ENCODE peak calls at places on chromosomes 12 and 14, in five cellular contexts. R is pancreas; Y is K562; N is CD8-positive, alpha-beta memory T cell; S is spleen. M is an unnamed sample.

GRCh38 chr12:30796891-30797371 is 42.2 kb upstream of the CAPRIN2 start:
- DNase-seq in R (no peak), Y (no peak), N (no peak), S (no peak), M (no peak)

GRCh38 chr12:53219116-53219955 is 12.3 kb upstream of the ITGB7 start:
- DNase-seq in R (no peak), Y (peak; percentile 61), N (peak; percentile 32), S (peak; percentile 86), M (peak; percentile 76)

GRCh38 chr12:44589697-44590096 is 286.4 kb downstream of the NELL2 start:
- DNase-seq in R (no peak), Y (no peak), N (no peak), S (no peak), M (no peak)

GRCh38 chr12:40054554-40055226 is 51.2 kb downstream of the SLC2A13 start:
- DNase-seq in R (no peak), Y (no peak), N (no peak), S (no peak), M (no peak)

GRCh38 chr14:92487513-92488133 is 26.0 kb upstream of the RIN3 start:
- DNase-seq in R (no peak), Y (no peak), N (no peak), S (peak; percentile 54), M (no peak)

GRCh38 chr14:96905065-96905464 is 107.9 kb downstream of the VRK1 start:
- DNase-seq in R (no peak), Y (no peak), N (no peak), S (no peak), M (no peak)

GRCh38 chr14:58844544-58844943 is 206.8 kb downstream of the DACT1 start:
- DNase-seq in R (no peak), Y (no peak), N (no peak), S (no peak), M (no peak)

GRCh38 chr14:89444044-89444443 is 27.0 kb upstream of the FOXN3 start:
- DNase-seq in R (no peak), Y (no peak), N (no peak), S (no peak), M (no peak)

GRCh38 chr12:99154264-99154982 is 493.1 kb upstream of the GARIN6 start:
- DNase-seq in R (no peak), Y (no peak), N (no peak), S (no peak), M (no peak)

DNA sequence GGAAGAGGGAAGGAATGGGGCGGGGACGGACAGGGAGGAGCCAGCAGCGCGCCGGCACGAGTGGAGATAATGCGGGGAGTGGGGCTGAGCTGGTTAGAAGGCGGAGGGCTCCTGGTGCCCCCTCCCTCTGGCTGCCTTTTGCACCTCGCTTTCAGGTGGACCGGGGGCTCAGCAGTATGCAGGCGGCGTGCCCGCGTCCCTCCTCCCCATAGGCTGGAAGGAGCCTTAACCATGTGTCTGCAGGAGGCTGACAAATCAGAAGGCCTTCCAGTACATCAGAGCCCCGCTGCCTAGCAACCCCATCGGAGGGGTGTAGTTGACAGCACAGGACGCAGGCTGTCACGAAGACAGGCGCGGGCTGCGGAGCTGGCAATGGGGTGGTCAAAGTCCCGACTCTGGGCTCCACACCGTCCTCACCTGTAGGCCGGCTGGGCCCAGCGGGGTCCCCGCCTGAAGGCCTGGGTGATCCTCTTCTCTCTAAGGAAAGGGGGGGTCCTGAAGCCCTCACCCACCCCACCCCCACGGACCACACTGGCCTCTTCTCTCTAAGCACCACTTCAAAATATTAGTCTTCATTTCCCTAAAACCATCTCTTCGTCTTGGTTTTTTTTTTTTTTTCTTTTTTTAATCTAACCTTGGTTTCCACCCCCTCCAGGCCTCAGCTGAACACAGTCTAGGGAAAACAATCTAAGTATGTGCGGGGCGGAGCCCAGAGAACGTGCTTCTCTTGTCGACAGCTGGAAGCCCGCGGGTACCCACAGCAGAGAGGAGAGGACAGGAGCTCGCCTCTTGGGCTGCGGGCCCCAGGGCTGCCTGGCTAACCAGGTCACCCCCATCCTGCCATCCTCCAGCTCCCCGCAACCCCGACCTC is 44.5 kb downstream of the KDM2B start:
- DNase-seq in R (peak; percentile 54), Y (peak; percentile 75), N (peak; percentile 40), S (peak; percentile 96), M (peak; percentile 91)
- H3K27ac ChIP-seq in R (peak overlapping the region; percentile 83), Y (peak overlapping the region; percentile 10), N (peak overlapping the region; percentile 62), S (peak overlapping the region; percentile 93), M (peak overlapping the region; percentile 93)

GRCh38 chr12:6530576-6531260 is 3.6 kb upstream of the GAPDH start:
- DNase-seq in R (no peak), Y (no peak), N (no peak), S (no peak), M (no peak)
- H3K27ac ChIP-seq in R (no peak overlapping the region), Y (no peak overlapping the region), N (no peak overlapping the region), S (no peak overlapping the region), M (no peak overlapping the region)

GRCh38 chr12:54259194-54260011 is 20.5 kb downstream of the CBX5 start:
- DNase-seq in R (peak; percentile 84), Y (peak; percentile 93), N (no peak), S (peak; percentile 85), M (peak; percentile 78)

GRCh38 chr12:54262403-54262925 is 17.5 kb downstream of the CBX5 start:
- DNase-seq in R (no peak), Y (peak; percentile 74), N (no peak), S (no peak), M (no peak)

GRCh38 chr12:54261817-54262402 is 18.0 kb downstream of the CBX5 start:
- DNase-seq in R (no peak), Y (no peak), N (no peak), S (no peak), M (no peak)

GRCh38 chr12:54270345-54270744 is 9.6 kb downstream of the CBX5 start:
- DNase-seq in R (no peak), Y (no peak), N (no peak), S (no peak), M (no peak)

DNA sequence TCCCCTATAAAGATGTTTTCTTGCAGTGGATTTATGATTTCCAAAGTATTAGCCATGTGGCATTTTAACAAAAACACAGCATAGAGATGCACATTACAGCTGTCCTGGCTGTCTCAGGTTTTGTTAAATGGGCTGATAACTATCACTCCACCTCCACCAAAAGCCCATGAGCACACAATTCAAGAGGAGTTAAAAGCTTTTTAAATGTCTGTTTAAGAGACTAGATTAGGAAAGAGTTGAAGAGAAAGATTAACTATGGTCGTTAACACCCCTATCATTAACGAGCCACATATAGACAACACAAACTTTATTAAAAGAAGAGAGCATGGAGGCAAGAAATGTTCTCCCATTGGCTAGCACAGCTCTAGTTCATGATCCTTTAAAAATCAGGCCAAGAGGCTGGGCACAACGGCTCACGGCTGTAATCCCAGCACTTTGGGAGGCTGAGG is 14.5 kb downstream of the CBX5 start:
- DNase-seq in R (no peak), Y (no peak), N (no peak), S (no peak), M (no peak)
- H3K27ac ChIP-seq in R (no peak overlapping the region), Y (peak overlapping the region; percentile 16), N (no peak overlapping the region), S (no peak overlapping the region), M (no peak overlapping the region)

GRCh38 chr12:26282339-26282945 is 87.1 kb downstream of the SSPN start:
- DNase-seq in R (no peak), Y (no peak), N (no peak), S (no peak), M (no peak)
- H3K27ac ChIP-seq in R (peak overlapping the region; percentile 10), Y (no peak overlapping the region), N (no peak overlapping the region), S (no peak overlapping the region), M (no peak overlapping the region)

DNA sequence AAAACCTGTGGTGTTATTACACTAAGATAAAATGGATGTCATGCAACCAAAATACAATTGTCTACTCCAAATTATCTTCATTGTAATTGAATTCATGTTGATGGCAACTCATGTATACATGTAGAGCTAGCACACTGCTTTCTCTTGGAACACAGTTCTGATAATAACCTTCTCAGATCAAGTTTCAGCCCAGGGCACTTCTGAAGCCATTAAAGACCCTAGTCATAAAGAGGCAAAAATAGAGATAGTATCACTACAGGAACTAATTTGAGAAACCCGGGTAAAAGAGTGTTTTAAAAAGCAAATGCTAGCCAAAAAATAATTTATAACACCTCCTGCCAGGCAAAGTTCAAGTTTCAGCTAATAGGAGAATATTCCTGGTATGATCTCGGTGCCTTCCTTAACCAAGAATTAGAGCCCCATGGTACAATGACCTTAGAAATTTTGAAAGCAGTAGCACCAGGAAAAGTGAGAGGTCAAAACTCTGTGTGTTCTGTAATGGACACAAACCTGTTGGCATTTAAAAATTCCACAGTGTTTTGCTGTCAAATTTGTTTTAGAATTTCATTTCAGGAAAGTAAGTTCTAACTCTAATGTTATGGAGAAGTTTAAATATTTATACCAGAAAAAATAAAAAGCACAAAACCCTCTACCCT is 105.0 kb upstream of the FRMD6 start:
- DNase-seq in R (no peak), Y (no peak), N (no peak), S (no peak), M (no peak)
- H3K27ac ChIP-seq in R (no peak overlapping the region), Y (no peak overlapping the region), N (no peak overlapping the region), S (no peak overlapping the region), M (no peak overlapping the region)

GRCh38 chr14:51780006-51780692 is 80.3 kb upstream of the GNG2 start:
- DNase-seq in R (peak; percentile 38), Y (peak; percentile 50), N (peak; percentile 59), S (peak; percentile 83), M (no peak)

GRCh38 chr14:51776102-51776894 is 84.1 kb upstream of the GNG2 start:
- DNase-seq in R (no peak), Y (peak; percentile 36), N (peak; percentile 11), S (no peak), M (no peak)

GRCh38 chr14:51774209-51774608 is 86.2 kb upstream of the GNG2 start:
- DNase-seq in R (no peak), Y (no peak), N (no peak), S (no peak), M (no peak)
- H3K27ac ChIP-seq in R (no peak overlapping the region), Y (no peak overlapping the region), N (no peak overlapping the region), S (no peak overlapping the region), M (no peak overlapping the region)

GRCh38 chr12:57149309-57149900 is 2.0 kb upstream of the LRP1-AS start:
- DNase-seq in R (no peak), Y (no peak), N (no peak), S (no peak), M (no peak)
- H3K27ac ChIP-seq in R (peak overlapping the region; percentile 54), Y (no peak overlapping the region), N (no peak overlapping the region), S (peak overlapping the region; percentile 82), M (peak overlapping the region; percentile 77)

DNA sequence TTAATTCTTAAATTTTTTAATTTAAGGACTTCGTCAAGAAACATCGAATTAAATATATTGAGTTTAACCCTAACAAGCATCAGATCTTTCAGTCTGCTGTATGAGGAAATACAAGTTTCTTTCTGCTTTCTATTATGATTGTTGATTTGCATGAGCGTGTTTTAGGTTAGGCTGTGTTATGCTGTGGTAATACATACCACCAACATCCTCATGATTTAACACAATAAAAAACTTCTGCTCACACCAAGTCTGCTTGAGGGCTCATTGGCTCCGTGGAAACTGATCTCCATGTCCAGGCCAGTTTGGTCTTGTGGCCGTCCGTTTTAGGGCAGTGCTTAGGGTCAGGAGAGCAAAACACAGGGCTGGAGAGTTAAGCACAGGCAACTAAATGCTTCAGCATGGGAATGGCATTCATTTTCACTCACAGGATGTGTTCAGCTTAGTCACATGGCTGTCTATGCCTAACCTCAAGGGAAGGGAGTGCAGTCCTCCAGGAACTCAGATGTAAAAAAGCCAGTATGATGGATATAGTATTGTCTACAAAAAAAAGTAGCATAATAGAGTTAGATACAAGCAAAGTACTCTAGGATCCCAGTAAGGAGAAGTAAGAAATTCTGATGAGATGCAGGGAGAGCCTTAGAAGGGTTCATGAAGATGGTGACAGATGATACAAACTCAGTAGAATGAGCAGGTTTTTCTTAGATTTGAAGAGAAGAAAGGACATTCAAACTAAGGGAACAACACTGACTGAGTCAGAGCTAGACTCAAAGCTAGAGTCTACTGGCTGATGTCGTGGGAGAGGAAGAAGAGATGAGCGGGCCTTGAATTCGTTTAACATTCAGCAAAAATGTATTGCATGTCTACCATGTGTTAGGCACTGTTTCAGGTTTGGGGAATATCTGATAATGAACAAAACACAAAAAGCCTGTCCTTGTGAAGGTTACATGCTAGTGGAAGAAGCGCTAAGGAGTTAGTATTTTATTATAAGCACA is 16.3 kb downstream of the MARK3 start:
- DNase-seq in R (no peak), Y (peak; percentile 49), N (no peak), S (no peak), M (no peak)
- H3K27ac ChIP-seq in R (peak overlapping the region; percentile 40), Y (peak overlapping the region; percentile 64), N (peak overlapping the region; percentile 25), S (peak overlapping the region; percentile 9), M (peak overlapping the region; percentile 26)